ENCODE peak calls at places on chromosomes 4 and X, in five cellular contexts. G is H1, W is K562, B is HepG2, A is HCT116. S is an unnamed sample.

GRCh38 chrX:45843518-45843917 is 642.8 kb upstream of the DIPK2B start:
- DNase-seq in G (no peak), W (no peak), B (no peak), A (no peak), S (peak; percentile 53)

GRCh38 chr4:8537041-8537461 is 43.1 kb upstream of the GPR78 start:
- DNase-seq in G (no peak), W (no peak), B (peak; percentile 42), A (peak; percentile 58), S (peak; percentile 57)

GRCh38 chr4:81946996-81947395 is 426.8 kb downstream of the HNRNPD start:
- DNase-seq in G (no peak), W (no peak), B (no peak), A (no peak), S (no peak)

GRCh38 chrX:150421816-150422215 is 58.7 kb downstream of the MAMLD1 start:
- DNase-seq in G (no peak), W (no peak), B (no peak), A (no peak), S (no peak)

GRCh38 chr4:78551420-78552351 is at the start of gene ANXA3:
- DNase-seq in G (peak; percentile 81), W (peak; percentile 67), B (no peak), A (no peak), S (no peak)

GRCh38 chr4:134531013-134531412 is 329.4 kb upstream of the PABPC4L start:
- DNase-seq in G (no peak), W (no peak), B (no peak), A (no peak), S (no peak)

GRCh38 chr4:138832563-138832962 is 183.0 kb upstream of the NOCT start:
- DNase-seq in G (no peak), W (no peak), B (no peak), A (no peak), S (no peak)

GRCh38 chr4:126405369-126405982 is 1090.7 kb downstream of the FAT4 start:
- DNase-seq in G (no peak), W (no peak), B (peak; percentile 6), A (no peak), S (no peak)

GRCh38 chrX:24963823-24964222 is 51.9 kb downstream of the ARX start:
- DNase-seq in G (no peak), W (no peak), B (no peak), A (no peak), S (no peak)

GRCh38 chr4:108560624-108561023 is 59.8 kb upstream of the RPL34 start:
- DNase-seq in G (no peak), W (no peak), B (no peak), A (no peak), S (no peak)

GRCh38 chrX:3066555-3066954 is 25.3 kb downstream of the ARSF start:
- DNase-seq in G (no peak), W (no peak), B (no peak), A (no peak), S (peak; percentile 10)

GRCh38 chrX:30504309-30504708 is 73.3 kb downstream of the TASL start:
- DNase-seq in G (no peak), W (peak; percentile 8), B (peak; percentile 20), A (peak; percentile 16), S (no peak)

GRCh38 chr4:16867827-16868226 is 30.6 kb downstream of the LDB2 start:
- DNase-seq in G (no peak), W (no peak), B (no peak), A (no peak), S (no peak)

GRCh38 chr4:40204507-40205258 is 7.9 kb downstream of the RHOH start:
- DNase-seq in G (no peak), W (no peak), B (no peak), A (no peak), S (no peak)

GRCh38 chr4:56733352-56733751 is 52.3 kb upstream of the HOPX start:
- DNase-seq in G (no peak), W (no peak), B (no peak), A (no peak), S (no peak)

GRCh38 chr4:89665662-89666061 is 171.3 kb downstream of the SNCA start:
- DNase-seq in G (no peak), W (no peak), B (no peak), A (no peak), S (no peak)

GRCh38 chr4:115121351-115122043 is 8.1 kb upstream of the NDST4 start:
- DNase-seq in G (no peak), W (no peak), B (no peak), A (no peak), S (no peak)

GRCh38 chrX:16433021-16433420 is 216.9 kb upstream of the S100G start:
- DNase-seq in G (no peak), W (no peak), B (no peak), A (no peak), S (no peak)

GRCh38 chrX:107629533-107629909 is 1.2 kb downstream of the PRPS1 start:
- DNase-seq in G (no peak), W (peak; percentile 27), B (peak; percentile 6), A (no peak), S (no peak)

GRCh38 chr4:94454405-94454804 is 2.7 kb downstream of the PDLIM5 start:
- DNase-seq in G (no peak), W (no peak), B (no peak), A (no peak), S (no peak)

GRCh38 chrX:66717926-66718325 is 79.0 kb upstream of the EDA2R start:
- DNase-seq in G (no peak), W (no peak), B (no peak), A (no peak), S (no peak)

GRCh38 chrX:3712870-3713224 is 602 bp downstream of the PRKX start:
- DNase-seq in G (no peak), W (peak; percentile 38), B (no peak), A (no peak), S (no peak)

GRCh38 chr4:47837582-47838294 is at the start of gene CORIN:
- DNase-seq in G (no peak), W (no peak), B (no peak), A (no peak), S (no peak)

GRCh38 chr4:139770361-139770760 is 104.7 kb downstream of the MGST2 start:
- DNase-seq in G (no peak), W (no peak), B (no peak), A (no peak), S (no peak)

GRCh38 chr4:37453361-37454262 is 209.1 kb downstream of the NWD2 start:
- DNase-seq in G (peak; percentile 77), W (peak; percentile 63), B (no peak), A (no peak), S (peak; percentile 34)

GRCh38 chr4:110914791-110915190 is 291.9 kb upstream of the PITX2 start:
- DNase-seq in G (no peak), W (no peak), B (no peak), A (no peak), S (no peak)

GRCh38 chr4:80305466-80305865 is 30.1 kb upstream of the CFAP299 start:
- DNase-seq in G (no peak), W (no peak), B (no peak), A (no peak), S (no peak)

GRCh38 chr4:173522160-173522873 is 7.7 kb downstream of the HAND2 start:
- DNase-seq in G (peak; percentile 76), W (peak; percentile 45), B (no peak), A (no peak), S (peak; percentile 18)

GRCh38 chr4:165517216-165517615 is 138.4 kb downstream of the CPE start:
- DNase-seq in G (no peak), W (no peak), B (no peak), A (no peak), S (no peak)

GRCh38 chr4:165518024-165518616 is 139.3 kb downstream of the CPE start:
- DNase-seq in G (no peak), W (no peak), B (no peak), A (no peak), S (no peak)

GRCh38 chr4:165514739-165515138 is 135.9 kb downstream of the CPE start:
- DNase-seq in G (no peak), W (no peak), B (no peak), A (no peak), S (no peak)

GRCh38 chr4:165515201-165515600 is 136.4 kb downstream of the CPE start:
- DNase-seq in G (no peak), W (no peak), B (no peak), A (no peak), S (no peak)

DNA sequence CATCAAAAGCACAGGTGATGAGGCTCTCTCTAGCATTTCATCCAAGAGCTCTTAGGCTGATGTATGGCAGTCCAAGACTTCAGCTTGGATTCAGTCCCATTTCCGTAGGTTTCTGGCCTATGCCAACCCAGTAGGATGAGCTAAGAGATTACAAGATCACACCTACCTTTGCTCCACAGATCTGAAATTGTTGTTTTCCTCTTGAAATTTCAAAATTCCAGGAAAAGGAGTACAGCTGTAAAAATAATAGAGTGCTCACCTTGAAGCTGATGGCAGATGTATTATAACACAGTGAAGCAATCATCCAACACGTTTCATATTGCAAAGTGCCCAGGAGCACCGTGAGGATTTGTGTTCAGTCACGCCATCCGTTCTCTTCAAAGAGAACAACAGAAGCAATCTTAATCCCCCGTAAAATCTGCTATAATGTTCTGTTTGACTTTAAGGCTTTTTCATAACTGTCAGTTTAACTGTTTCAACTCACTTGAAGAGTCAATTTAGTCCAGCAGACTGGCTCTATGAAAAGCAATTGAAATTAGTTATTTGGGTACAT is 137.5 kb downstream of the CPE start:
- DNase-seq in G (no peak), W (no peak), B (no peak), A (no peak), S (no peak)
- TF ChIP-seq JUND in G (no peak), W (no peak), B (no peak), A (no peak), S (no peak)

GRCh38 chr4:10732235-10732975 is 47.8 kb upstream of the CLNK start:
- DNase-seq in G (no peak), W (no peak), B (no peak), A (no peak), S (no peak)
- TF ChIP-seq JUND in G (no peak), W (no peak), B (no peak), A (no peak), S (no peak)

DNA sequence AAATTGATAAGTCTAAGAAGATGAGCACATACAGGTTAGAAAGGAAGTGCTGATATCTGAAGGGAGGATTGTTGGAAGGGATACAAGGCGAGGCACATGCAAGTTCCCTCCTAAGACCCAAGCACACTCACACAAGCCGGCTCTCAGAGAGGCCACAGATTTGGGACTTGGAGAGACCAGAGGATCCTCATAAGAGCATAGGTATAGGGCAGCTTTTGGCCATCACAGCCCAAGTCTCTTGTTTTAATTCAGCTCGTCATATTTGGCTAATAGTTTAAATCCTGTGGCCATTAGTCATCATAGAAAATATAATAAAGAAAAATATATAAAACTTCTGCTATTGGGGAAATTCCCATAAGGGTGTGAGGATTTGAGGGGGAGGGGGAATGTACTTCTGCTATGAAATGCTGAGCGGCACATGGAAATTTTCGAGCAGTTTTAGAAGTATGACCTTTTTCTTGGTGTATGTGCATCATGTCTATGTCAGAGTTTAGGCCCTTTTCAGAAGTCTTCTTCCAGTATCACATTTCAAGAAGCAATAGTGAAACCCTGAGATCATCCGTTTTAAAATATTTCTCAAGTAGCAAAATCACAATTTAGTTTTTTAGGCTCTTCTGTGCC is 97.7 kb downstream of the NFKB1 start:
- DNase-seq in G (no peak), W (no peak), B (no peak), A (no peak), S (no peak)
- TF ChIP-seq JUND in G (no peak), W (no peak), B (no peak), A (no peak), S (no peak)

DNA sequence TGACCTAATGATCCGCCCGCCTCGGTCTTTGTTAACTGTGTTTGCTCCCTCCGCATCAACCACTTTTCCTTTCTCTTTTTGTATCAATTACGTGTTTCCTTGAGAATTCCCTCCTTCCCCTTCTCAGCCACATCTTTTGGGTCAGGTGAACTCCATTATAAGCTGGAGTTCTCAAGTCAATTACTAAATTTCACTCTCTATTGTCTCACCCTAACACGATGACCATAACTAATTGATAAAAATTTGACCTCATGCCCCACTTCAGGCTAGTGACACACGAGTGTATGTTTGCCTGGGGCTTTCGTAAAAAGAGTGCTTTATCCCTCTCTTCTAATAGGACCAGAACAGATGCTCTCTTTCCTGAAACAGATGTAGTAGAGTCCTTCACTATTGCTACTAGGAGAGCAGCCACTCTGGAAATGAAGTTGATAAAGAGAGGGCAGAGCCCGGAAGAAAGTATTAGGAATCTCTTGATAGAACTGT is 403.6 kb upstream of the ANXA10 start:
- DNase-seq in G (no peak), W (no peak), B (no peak), A (no peak), S (no peak)
- TF ChIP-seq JUND in G (no peak), W (no peak), B (no peak), A (no peak), S (no peak)